ENCODE peak calls at places on chromosome X, in nine cellular contexts. A, J, C, P, U, Y, M, G and B are unnamed samples.

GRCh38 chrX:118528089-118528753 is 32.6 kb downstream of the DOCK11 start:
- DNase-seq in C (no peak), M (no peak), P (no peak), G (no peak), U (no peak), Y (no peak), A (no peak), J (no peak), B (no peak)

GRCh38 chrX:118420462-118420861 is 74.6 kb downstream of the WDR44 start:
- DNase-seq in Y (no peak), M (no peak), P (peak; percentile 71), A (peak; percentile 63), J (peak; percentile 11), G (peak; percentile 45), C (no peak), U (peak; percentile 25), B (peak; percentile 46)

GRCh38 chrX:85244411-85245210 is 820 bp downstream of the ZNF711 start:
- DNase-seq in J (no peak), A (peak; percentile 4), U (peak; percentile 18), G (peak; percentile 54), M (peak; percentile 15), P (peak; percentile 20), Y (no peak), C (peak; percentile 55), B (no peak)

GRCh38 chrX:70176938-70177533 is at the start of gene DGAT2L6:
- DNase-seq in M (no peak), J (no peak), P (no peak), U (no peak), G (peak; percentile 58), Y (no peak), A (no peak), C (no peak), B (no peak)

GRCh38 chrX:69136546-69137331 is 28.5 kb downstream of the PJA1 start:
- DNase-seq in M (no peak), P (peak; percentile 4), Y (peak; percentile 48), G (no peak), J (no peak), U (no peak), A (peak; percentile 27), C (peak; percentile 80), B (no peak)

GRCh38 chrX:105136786-105137185 is 83.7 kb downstream of the TEX13A start:
- DNase-seq in C (no peak), M (no peak), U (no peak), G (no peak), P (no peak), J (peak; percentile 28), Y (no peak), A (no peak), B (no peak)

GRCh38 chrX:619812-620493 is 10.6 kb upstream of the SHOX start:
- DNase-seq in A (no peak), M (no peak), G (no peak), U (no peak), C (peak; percentile 53), P (no peak), Y (no peak), J (no peak), B (no peak)

GRCh38 chrX:29397506-29397905 is 810.3 kb downstream of the IL1RAPL1 start:
- DNase-seq in U (peak; percentile 85), G (no peak), Y (no peak), J (no peak), M (no peak), A (peak; percentile 66), C (no peak), P (peak; percentile 50), B (peak; percentile 71)

GRCh38 chrX:85851418-85851817 is 195.9 kb downstream of the CHM start:
- DNase-seq in J (peak; percentile 40), A (peak; percentile 8), M (peak; percentile 25), Y (no peak), G (no peak), C (peak; percentile 70), U (no peak), P (peak; percentile 8), B (no peak)

DNA sequence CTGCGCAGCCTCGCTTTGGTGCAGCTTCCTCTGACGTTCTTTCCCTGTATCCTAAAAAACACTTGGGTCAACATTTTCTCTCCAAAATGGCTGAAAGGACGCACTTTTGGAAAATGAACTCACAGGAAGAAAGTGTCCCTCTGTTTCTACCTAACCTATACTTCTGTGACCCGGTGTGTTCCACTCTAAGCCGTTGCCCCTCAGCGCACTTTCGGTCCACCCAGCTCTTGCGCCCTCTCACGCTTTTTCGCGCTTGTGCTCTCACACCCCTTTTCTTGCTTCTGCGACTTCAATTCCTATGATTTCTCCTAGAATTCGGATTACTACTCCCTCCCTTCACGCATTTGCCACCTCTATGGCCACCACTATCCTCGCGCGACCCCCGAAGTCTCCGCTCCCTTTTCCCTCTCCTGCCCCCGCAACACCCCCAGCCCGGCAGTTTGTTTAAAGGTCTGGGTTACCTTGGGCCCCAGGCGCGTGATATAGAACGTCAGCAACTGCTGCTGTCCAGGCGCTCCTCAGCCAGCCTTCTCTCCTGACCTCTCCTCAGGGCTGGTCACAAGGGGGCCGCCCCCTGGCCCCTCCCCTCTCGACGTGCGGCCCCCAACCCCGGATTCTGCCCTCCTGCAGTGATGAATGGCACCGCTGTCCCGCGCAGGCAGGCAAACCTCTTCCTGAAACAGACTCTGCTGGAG is at the start of gene USP51:
- DNase-seq in U (no peak), J (no peak), C (peak; percentile 86), M (peak; percentile 43), Y (peak; percentile 22), A (peak; percentile 73), P (peak; percentile 68), G (no peak), B (peak; percentile 68)
- TF ChIP-seq CTCF in U (no peak), J (no peak), C (no peak), M (no peak), Y (peak; percentile 33), A (no peak), P (no peak), G (peak; percentile 17), B (peak; percentile 4)

GRCh38 chrX:153727108-153727931 is 2.7 kb downstream of the ABCD1 start:
- DNase-seq in A (peak; percentile 49), M (peak; percentile 86), G (no peak), Y (peak; percentile 71), J (no peak), U (no peak), P (no peak), C (peak; percentile 56), B (peak; percentile 48)
- H3K4me3 ChIP-seq in A (peak overlapping the region; percentile 30), M (no peak overlapping the region), G (no peak overlapping the region), Y (peak overlapping the region; percentile 84), J (no peak overlapping the region), U (peak overlapping the region; percentile 25), P (peak overlapping the region; percentile 29), C (no peak overlapping the region), B (peak overlapping the region; percentile 48)

GRCh38 chrX:39895228-39896110 is 202.3 kb downstream of the BCOR start:
- DNase-seq in U (no peak), J (peak; percentile 48), Y (no peak), P (no peak), C (no peak), G (no peak), A (no peak), M (no peak), B (no peak)

GRCh38 chrX:39899059-39899458 is 198.7 kb downstream of the BCOR start:
- DNase-seq in J (no peak), G (no peak), Y (no peak), A (no peak), C (no peak), P (no peak), U (no peak), M (no peak), B (no peak)

GRCh38 chrX:39898147-39898546 is 199.6 kb downstream of the BCOR start:
- DNase-seq in P (no peak), G (no peak), A (no peak), U (no peak), J (no peak), Y (no peak), M (no peak), C (no peak), B (no peak)

GRCh38 chrX:39897741-39898097 is 200.0 kb downstream of the BCOR start:
- DNase-seq in U (no peak), G (no peak), J (peak; percentile 16), A (no peak), Y (no peak), M (no peak), C (no peak), P (no peak), B (no peak)

GRCh38 chrX:39896951-39897740 is 200.6 kb downstream of the BCOR start:
- DNase-seq in G (peak; percentile 60), M (no peak), J (peak; percentile 78), Y (peak; percentile 33), P (peak; percentile 69), A (peak; percentile 71), U (peak; percentile 73), C (peak; percentile 92), B (peak; percentile 72)
- TF ChIP-seq CTCF in G (peak; percentile 30), M (no peak), J (no peak), Y (peak; percentile 15), P (no peak), A (no peak), U (no peak), C (peak; percentile 47), B (peak; percentile 13)

GRCh38 chrX:97389761-97390192 is 506.1 kb downstream of the RPA4 start:
- DNase-seq in J (peak; percentile 59), U (peak; percentile 85), M (no peak), Y (no peak), A (peak; percentile 67), G (no peak), C (no peak), P (peak; percentile 76), B (peak; percentile 81)
- H3K4me3 ChIP-seq in J (no peak overlapping the region), U (no peak overlapping the region), M (no peak overlapping the region), Y (no peak overlapping the region), A (no peak overlapping the region), G (no peak overlapping the region), C (no peak overlapping the region), P (no peak overlapping the region), B (no peak overlapping the region)

GRCh38 chrX:40439625-40440532 is 140.9 kb upstream of the ATP6AP2 start:
- DNase-seq in P (no peak), J (no peak), U (no peak), A (no peak), Y (no peak), G (no peak), C (no peak), M (no peak), B (no peak)

GRCh38 chrX:40446927-40447326 is 133.8 kb upstream of the ATP6AP2 start:
- DNase-seq in U (no peak), C (no peak), J (no peak), Y (no peak), G (no peak), P (peak; percentile 0), M (no peak), A (peak; percentile 23), B (peak; percentile 34)

GRCh38 chrX:40440841-40441240 is 139.9 kb upstream of the ATP6AP2 start:
- DNase-seq in M (no peak), A (no peak), Y (no peak), P (no peak), C (no peak), U (no peak), J (no peak), G (no peak), B (no peak)

GRCh38 chrX:40444798-40445496 is 135.8 kb upstream of the ATP6AP2 start:
- DNase-seq in P (no peak), Y (no peak), U (no peak), M (no peak), G (no peak), J (peak; percentile 42), C (no peak), A (no peak), B (no peak)

DNA sequence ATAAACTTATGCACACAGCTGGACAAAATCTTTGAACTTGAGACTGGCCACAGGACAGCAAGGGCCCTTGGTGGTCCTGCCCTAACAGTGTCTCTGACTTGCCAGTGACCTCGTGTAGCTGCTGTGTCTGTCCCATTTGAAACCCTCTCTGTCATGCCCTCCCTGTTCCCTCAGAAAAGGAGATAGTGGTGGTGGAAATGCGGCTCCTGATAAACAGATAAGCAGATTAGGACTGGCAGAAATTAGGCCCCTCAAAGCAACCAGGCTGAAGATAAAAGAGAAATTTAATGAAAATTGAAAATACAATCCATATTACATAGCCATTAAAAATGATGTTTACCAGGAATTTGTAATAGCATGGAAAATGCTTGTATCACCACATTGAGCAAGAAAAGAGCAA is 136.6 kb upstream of the ATP6AP2 start:
- DNase-seq in Y (no peak), C (no peak), G (no peak), M (no peak), U (no peak), A (no peak), J (no peak), P (no peak), B (no peak)
- TF ChIP-seq CTCF in Y (no peak), C (no peak), G (no peak), M (no peak), U (no peak), A (no peak), J (no peak), P (no peak), B (no peak)